ENCODE peak calls at places on chromosomes 5 and 9, in five cellular contexts. One of them, this sample, is unnamed.
A peak's percentile ranks its signal among the peaks of the same experiment; 100 is the strongest.

GRCh38 chr9:95726756-95727155 is 148.7 kb upstream of the ERCC6L2 start:
- DNase-seq in body of pancreas: no peak
- DNase-seq in IMR-90: peak; percentile 59
- DNase-seq in esophagus muscularis mucosa: no peak
- DNase-seq in HepG2: peak; percentile 48
- DNase-seq in this sample: no peak

GRCh38 chr5:32707394-32707997 is 3.6 kb upstream of the NPR3 start:
- DNase-seq in IMR-90: peak; percentile 56
- DNase-seq in body of pancreas: no peak
- DNase-seq in esophagus muscularis mucosa: no peak
- DNase-seq in HepG2: peak; percentile 27
- DNase-seq in this sample: no peak

GRCh38 chr5:94469889-94470288 is 148.5 kb downstream of the KIAA0825 start:
- DNase-seq in HepG2: no peak
- DNase-seq in IMR-90: peak; percentile 82
- DNase-seq in esophagus muscularis mucosa: no peak
- DNase-seq in body of pancreas: no peak
- DNase-seq in this sample: no peak

GRCh38 chr9:113564804-113565237 is 101.3 kb downstream of the RGS3 start:
- DNase-seq in esophagus muscularis mucosa: no peak
- DNase-seq in IMR-90: peak; percentile 61
- DNase-seq in body of pancreas: peak; percentile 71
- DNase-seq in HepG2: no peak
- DNase-seq in this sample: peak; percentile 78

GRCh38 chr9:112680731-112681402 is 37.0 kb downstream of the INIP start:
- DNase-seq in body of pancreas: no peak
- DNase-seq in esophagus muscularis mucosa: no peak
- DNase-seq in HepG2: no peak
- DNase-seq in IMR-90: no peak
- DNase-seq in this sample: no peak

GRCh38 chr9:114098660-114099522 is at the start of gene KIF12:
- DNase-seq in IMR-90: no peak
- DNase-seq in body of pancreas: peak; percentile 91
- DNase-seq in HepG2: peak; percentile 74
- DNase-seq in esophagus muscularis mucosa: no peak
- DNase-seq in this sample: peak; percentile 74

GRCh38 chr5:143025376-143025775 is 255.2 kb downstream of the ARHGAP26 start:
- DNase-seq in body of pancreas: no peak
- DNase-seq in esophagus muscularis mucosa: no peak
- DNase-seq in HepG2: no peak
- DNase-seq in IMR-90: no peak
- DNase-seq in this sample: no peak

GRCh38 chr9:121860744-121861143 is 209.3 kb downstream of the DAB2IP start:
- DNase-seq in body of pancreas: peak; percentile 43
- DNase-seq in esophagus muscularis mucosa: no peak
- DNase-seq in IMR-90: peak; percentile 90
- DNase-seq in HepG2: no peak
- DNase-seq in this sample: no peak

GRCh38 chr5:169637856-169638190 is 748 bp downstream of the DOCK2 start:
- DNase-seq in HepG2: no peak
- DNase-seq in IMR-90: no peak
- DNase-seq in esophagus muscularis mucosa: no peak
- DNase-seq in body of pancreas: no peak
- DNase-seq in this sample: no peak

GRCh38 chr5:95955996-95956899 is 5.4 kb downstream of the ELL2 start:
- DNase-seq in esophagus muscularis mucosa: no peak
- DNase-seq in IMR-90: no peak
- DNase-seq in HepG2: no peak
- DNase-seq in body of pancreas: no peak
- DNase-seq in this sample: no peak

GRCh38 chr5:75044406-75044805 is 8.0 kb downstream of the GCNT4 start:
- DNase-seq in body of pancreas: no peak
- DNase-seq in IMR-90: no peak
- DNase-seq in HepG2: no peak
- DNase-seq in esophagus muscularis mucosa: no peak
- DNase-seq in this sample: no peak

GRCh38 chr5:159441441-159441840 is 111.2 kb upstream of the IL12B start:
- DNase-seq in IMR-90: no peak
- DNase-seq in body of pancreas: peak; percentile 9
- DNase-seq in HepG2: peak; percentile 16
- DNase-seq in esophagus muscularis mucosa: no peak
- DNase-seq in this sample: peak; percentile 50

GRCh38 chr5:94218374-94218773 is 400.0 kb downstream of the KIAA0825 start:
- DNase-seq in HepG2: peak; percentile 21
- DNase-seq in IMR-90: peak; percentile 86
- DNase-seq in body of pancreas: no peak
- DNase-seq in esophagus muscularis mucosa: no peak
- DNase-seq in this sample: no peak

GRCh38 chr9:14221558-14221957 is 92.4 kb downstream of the NFIB start:
- DNase-seq in HepG2: peak; percentile 14
- DNase-seq in esophagus muscularis mucosa: no peak
- DNase-seq in body of pancreas: peak; percentile 9
- DNase-seq in IMR-90: peak; percentile 61
- DNase-seq in this sample: no peak

GRCh38 chr5:39714036-39714698 is 289.4 kb upstream of the DAB2 start:
- DNase-seq in body of pancreas: peak; percentile 72
- DNase-seq in IMR-90: peak; percentile 68
- DNase-seq in esophagus muscularis mucosa: no peak
- DNase-seq in HepG2: peak; percentile 41
- DNase-seq in this sample: no peak

GRCh38 chr5:957730-958485 is 50.7 kb upstream of the NKD2 start:
- DNase-seq in body of pancreas: no peak
- DNase-seq in esophagus muscularis mucosa: no peak
- DNase-seq in IMR-90: peak; percentile 9
- DNase-seq in HepG2: no peak
- DNase-seq in this sample: no peak

GRCh38 chr5:163841-164240 is 27.5 kb upstream of the LRRC14B start:
- DNase-seq in body of pancreas: no peak
- DNase-seq in IMR-90: no peak
- DNase-seq in HepG2: no peak
- DNase-seq in esophagus muscularis mucosa: no peak
- DNase-seq in this sample: no peak

GRCh38 chr9:7298123-7298522 is 501.5 kb downstream of the DMAC1 start:
- DNase-seq in HepG2: no peak
- DNase-seq in IMR-90: no peak
- DNase-seq in body of pancreas: no peak
- DNase-seq in esophagus muscularis mucosa: peak; percentile 26
- DNase-seq in this sample: no peak

GRCh38 chr9:100581661-100582060 is 3.8 kb downstream of the CAVIN4 start:
- DNase-seq in HepG2: no peak
- DNase-seq in body of pancreas: no peak
- DNase-seq in IMR-90: no peak
- DNase-seq in esophagus muscularis mucosa: no peak
- DNase-seq in this sample: no peak

GRCh38 chr5:36878421-36879088 is 2.0 kb downstream of the NIPBL start:
- DNase-seq in body of pancreas: peak; percentile 33
- DNase-seq in IMR-90: peak; percentile 57
- DNase-seq in HepG2: peak; percentile 45
- DNase-seq in esophagus muscularis mucosa: no peak
- DNase-seq in this sample: no peak

GRCh38 chr9:104386425-104387069 is 117.5 kb upstream of the OR13F1 start:
- DNase-seq in IMR-90: peak; percentile 20
- DNase-seq in body of pancreas: no peak
- DNase-seq in esophagus muscularis mucosa: no peak
- DNase-seq in HepG2: peak; percentile 16
- DNase-seq in this sample: no peak

GRCh38 chr9:14320272-14321245 is 6.6 kb upstream of the NFIB start:
- DNase-seq in HepG2: no peak
- DNase-seq in body of pancreas: peak; percentile 54
- DNase-seq in IMR-90: peak; percentile 95
- DNase-seq in esophagus muscularis mucosa: no peak
- DNase-seq in this sample: peak; percentile 52

GRCh38 chr5:68534131-68534940 is 318.8 kb downstream of the PIK3R1 start:
- DNase-seq in esophagus muscularis mucosa: no peak
- DNase-seq in IMR-90: no peak
- DNase-seq in body of pancreas: peak; percentile 61
- DNase-seq in HepG2: peak; percentile 2
- DNase-seq in this sample: no peak

GRCh38 chr5:118647587-118647986 is 340.8 kb downstream of the DTWD2 start:
- DNase-seq in body of pancreas: no peak
- DNase-seq in HepG2: no peak
- DNase-seq in esophagus muscularis mucosa: no peak
- DNase-seq in IMR-90: no peak
- DNase-seq in this sample: no peak

GRCh38 chr5:39631948-39632347 is 207.2 kb upstream of the DAB2 start:
- DNase-seq in IMR-90: no peak
- DNase-seq in esophagus muscularis mucosa: no peak
- DNase-seq in HepG2: no peak
- DNase-seq in body of pancreas: no peak
- DNase-seq in this sample: no peak

GRCh38 chr5:3092664-3093063 is 341.2 kb upstream of the IRX2 start:
- DNase-seq in HepG2: no peak
- DNase-seq in esophagus muscularis mucosa: peak; percentile 89
- DNase-seq in IMR-90: no peak
- DNase-seq in body of pancreas: no peak
- DNase-seq in this sample: peak; percentile 38

DNA sequence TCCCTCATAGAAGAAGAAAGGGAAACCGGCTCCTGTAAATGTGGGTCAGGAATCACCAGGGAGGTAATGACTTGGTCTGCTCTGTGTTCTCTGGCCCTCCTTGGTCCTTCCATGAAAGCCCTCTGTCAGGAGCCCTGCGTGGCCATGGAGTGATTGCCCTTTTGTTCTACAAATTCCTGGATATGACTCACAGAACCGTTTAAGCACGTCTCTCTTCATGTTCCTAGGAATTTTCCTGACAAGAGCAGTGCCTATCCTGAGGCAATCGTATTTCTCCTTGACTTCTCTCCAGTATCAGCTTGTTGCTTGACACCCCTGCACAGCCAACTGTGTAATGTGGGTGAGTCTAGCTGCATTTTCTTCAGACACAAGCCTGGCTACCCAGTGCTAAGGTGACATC is 274.4 kb upstream of the ZNF462 start:
- DNase-seq in esophagus muscularis mucosa: no peak
- DNase-seq in HepG2: no peak
- DNase-seq in IMR-90: no peak
- DNase-seq in body of pancreas: no peak
- DNase-seq in this sample: no peak
- H3K4me3 ChIP-seq in esophagus muscularis mucosa: no peak overlapping the region
- H3K4me3 ChIP-seq in HepG2: no peak overlapping the region
- H3K4me3 ChIP-seq in IMR-90: no peak overlapping the region
- H3K4me3 ChIP-seq in body of pancreas: no peak overlapping the region
- H3K4me3 ChIP-seq in this sample: no peak overlapping the region

DNA sequence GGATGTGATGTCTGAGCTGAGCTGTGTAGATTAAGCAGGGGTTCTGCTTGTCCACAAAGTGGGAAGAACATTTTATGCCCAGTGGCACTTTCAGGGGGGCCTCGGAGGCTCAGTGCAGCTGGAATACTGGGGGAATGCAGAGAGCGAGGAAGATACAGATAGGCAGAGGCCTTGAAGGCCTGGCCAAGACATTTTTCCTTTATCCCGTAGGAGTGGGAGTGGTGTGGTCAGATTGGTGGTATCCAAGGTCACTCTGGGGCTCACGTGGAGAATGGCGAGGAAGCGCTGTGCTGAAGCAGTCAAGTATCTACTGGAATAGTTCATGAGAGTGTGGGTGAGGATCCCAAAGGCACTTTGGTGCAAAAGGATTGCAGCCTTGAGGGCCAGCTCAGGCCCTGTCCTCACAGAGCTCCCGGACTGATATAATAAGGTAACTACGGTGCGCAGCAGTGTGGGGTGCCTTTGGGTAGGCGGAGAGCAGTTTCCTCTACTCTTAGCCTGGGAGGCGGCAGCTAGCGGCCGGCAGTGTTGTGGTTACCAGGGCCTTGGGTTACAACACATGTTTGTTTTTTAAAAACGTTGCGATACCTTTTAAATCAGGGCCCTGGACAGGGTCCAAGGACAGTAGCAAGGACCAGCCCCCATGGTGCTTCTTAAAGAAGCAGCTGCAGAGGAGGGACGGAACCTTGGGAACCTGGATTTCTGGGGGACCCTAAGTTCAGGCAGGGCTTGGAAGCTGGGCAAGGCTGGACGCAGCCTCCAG is 10.8 kb upstream of the CCDC69 start:
- DNase-seq in esophagus muscularis mucosa: peak; percentile 93
- DNase-seq in IMR-90: peak; percentile 41
- DNase-seq in body of pancreas: peak; percentile 92
- DNase-seq in HepG2: peak; percentile 85
- DNase-seq in this sample: peak; percentile 62
- TF ChIP-seq POLR2A in esophagus muscularis mucosa: no peak
- TF ChIP-seq POLR2A in IMR-90: no peak
- TF ChIP-seq POLR2A in body of pancreas: peak; percentile 45
- TF ChIP-seq POLR2A in HepG2: peak; percentile 74
- TF ChIP-seq POLR2A in this sample: no peak

GRCh38 chr9:33289501-33289900 is 815 bp upstream of the NFX1 start:
- DNase-seq in IMR-90: no peak
- DNase-seq in esophagus muscularis mucosa: no peak
- DNase-seq in HepG2: no peak
- DNase-seq in body of pancreas: no peak
- DNase-seq in this sample: no peak
- H3K4me3 ChIP-seq in IMR-90: no peak overlapping the region
- H3K4me3 ChIP-seq in esophagus muscularis mucosa: peak overlapping the region; percentile 78
- H3K4me3 ChIP-seq in HepG2: peak overlapping the region; percentile 84
- H3K4me3 ChIP-seq in body of pancreas: peak overlapping the region; percentile 24
- H3K4me3 ChIP-seq in this sample: peak overlapping the region; percentile 56

GRCh38 chr5:17216974-17217325 is 481 bp upstream of the BASP1 start:
- DNase-seq in esophagus muscularis mucosa: no peak
- DNase-seq in body of pancreas: no peak
- DNase-seq in HepG2: no peak
- DNase-seq in IMR-90: peak; percentile 51
- DNase-seq in this sample: no peak

GRCh38 chr5:17213938-17214337 is 3.5 kb upstream of the BASP1 start:
- DNase-seq in IMR-90: no peak
- DNase-seq in HepG2: no peak
- DNase-seq in body of pancreas: no peak
- DNase-seq in esophagus muscularis mucosa: no peak
- DNase-seq in this sample: no peak

GRCh38 chr5:17218353-17219005 is 1.0 kb downstream of the BASP1 start:
- DNase-seq in HepG2: no peak
- DNase-seq in esophagus muscularis mucosa: no peak
- DNase-seq in body of pancreas: peak; percentile 30
- DNase-seq in IMR-90: peak; percentile 67
- DNase-seq in this sample: no peak

GRCh38 chr5:17217421-17218352 is at the start of gene BASP1:
- DNase-seq in HepG2: no peak
- DNase-seq in body of pancreas: peak; percentile 53
- DNase-seq in esophagus muscularis mucosa: no peak
- DNase-seq in IMR-90: peak; percentile 75
- DNase-seq in this sample: peak; percentile 74

DNA sequence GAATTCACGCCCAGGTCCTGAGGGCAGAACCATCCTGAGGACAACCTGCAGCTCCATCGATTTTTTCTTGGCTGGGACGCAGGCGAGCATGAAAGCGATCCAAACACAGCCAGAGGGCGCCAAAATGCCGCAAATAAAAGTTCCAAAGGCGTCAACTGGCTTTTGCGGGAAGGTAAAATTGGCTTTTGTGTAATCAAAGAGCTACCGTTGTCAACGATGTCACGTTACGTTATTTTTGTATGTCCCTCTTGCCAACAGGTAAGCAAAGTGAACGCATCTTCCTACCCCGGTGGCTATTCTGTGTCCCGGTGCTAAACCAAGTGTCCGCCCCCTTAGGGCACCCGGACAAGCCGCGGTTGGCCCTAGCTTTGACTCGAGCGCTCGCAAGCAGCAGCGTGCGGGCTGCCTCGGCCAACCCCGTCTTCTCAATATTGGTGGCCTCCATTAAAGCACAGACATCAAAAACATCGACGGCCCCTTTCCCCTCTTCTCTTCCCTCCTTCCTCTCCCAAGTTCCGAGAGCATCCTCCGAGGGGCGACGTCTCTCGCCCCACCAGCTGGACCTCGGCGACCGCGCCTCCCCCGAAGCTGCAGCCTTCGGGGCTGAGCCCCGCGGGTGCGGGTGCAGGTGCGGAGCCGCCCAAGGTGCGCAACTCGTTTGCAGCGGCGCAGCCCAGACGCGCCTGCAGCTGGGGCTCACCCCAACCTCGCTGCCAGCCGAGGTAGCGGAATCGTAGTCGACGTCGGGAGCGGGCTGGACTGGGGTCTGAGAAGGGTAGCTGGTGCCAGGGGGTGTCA is 1.1 kb upstream of the BASP1 start:
- DNase-seq in body of pancreas: peak; percentile 87
- DNase-seq in esophagus muscularis mucosa: no peak
- DNase-seq in HepG2: peak; percentile 42
- DNase-seq in IMR-90: peak; percentile 76
- DNase-seq in this sample: peak; percentile 56
- TF ChIP-seq POLR2A in body of pancreas: no peak
- TF ChIP-seq POLR2A in esophagus muscularis mucosa: no peak
- TF ChIP-seq POLR2A in HepG2: no peak
- TF ChIP-seq POLR2A in IMR-90: no peak
- TF ChIP-seq POLR2A in this sample: no peak